ENCODE peak calls at places on chromosomes 4 and X, in ten cellular contexts. D is T-helper 2 cell; X is C1 segment of cervical spinal cord; K is stimulated activated CD4-positive, alpha-beta T cell treated with anti-CD3 and anti-CD28 coated beads, Interleukin-15, amount 100 ng/mL, for 1 hour; H is upper lobe of left lung; Y is NCI-H1105; I is KG1; E is caudate nucleus; J is LoVo; O is activated CD4-positive, alpha-beta T cell treated with anti-CD3 and anti-CD28 coated beads, Interleukin-2, amount 50 U/mL, for 1 hour. P is an unnamed sample.

GRCh38 chr4:6324999-6325790 is 55.5 kb downstream of the WFS1 start:
- DNase-seq in D (no peak), X (no peak), K (no peak), H (peak), Y (no peak), I (peak), E (peak), J (peak), O (no peak), P (peak)

GRCh38 chrX:13911581-13911980 is 94.7 kb upstream of the GPM6B start:
- DNase-seq in D (no peak), X (no peak), K (no peak), H (no peak), Y (no peak), I (no peak), E (no peak), J (no peak), O (no peak), P (no peak)

GRCh38 chr4:94892051-94892450 is 134.3 kb downstream of the BMPR1B start:
- DNase-seq in D (no peak), X (no peak), K (no peak), H (no peak), Y (no peak), I (no peak), E (no peak), J (no peak), O (no peak), P (no peak)

GRCh38 chrX:82412851-82413250 is 1095.2 kb upstream of the POU3F4 start:
- DNase-seq in D (no peak), X (no peak), K (no peak), H (no peak), Y (no peak), I (no peak), E (no peak), J (no peak), O (no peak), P (no peak)

GRCh38 chr4:169098969-169099685 is 89.1 kb upstream of the CBR4 start:
- DNase-seq in D (no peak), X (no peak), K (no peak), H (no peak), Y (no peak), I (no peak), E (no peak), J (no peak), O (no peak), P (no peak)

GRCh38 chrX:71253253-71254091 is 468 bp downstream of the ZMYM3 start:
- DNase-seq in D (peak), X (peak), K (no peak), H (peak), Y (peak), I (no peak), E (no peak), J (peak), O (peak), P (peak)

GRCh38 chr4:88857588-88857987 is 160.0 kb upstream of the NAP1L5 start:
- DNase-seq in D (no peak), X (no peak), K (no peak), H (no peak), Y (no peak), I (no peak), E (no peak), J (no peak), O (no peak), P (no peak)

GRCh38 chr4:87042221-87042620 is 107.4 kb downstream of the AFF1 start:
- DNase-seq in D (no peak), X (no peak), K (no peak), H (no peak), Y (no peak), I (no peak), E (no peak), J (no peak), O (no peak), P (no peak)

GRCh38 chr4:165474784-165475705 is 96.2 kb downstream of the CPE start:
- DNase-seq in D (no peak), X (no peak), K (no peak), H (no peak), Y (no peak), I (no peak), E (no peak), J (no peak), O (no peak), P (no peak)

GRCh38 chr4:31360786-31361185 is 640.6 kb downstream of the PCDH7 start:
- DNase-seq in D (no peak), X (no peak), K (no peak), H (no peak), Y (no peak), I (no peak), E (no peak), J (no peak), O (no peak), P (no peak)

GRCh38 chr4:169080970-169081369 is 70.9 kb upstream of the CBR4 start:
- DNase-seq in D (no peak), X (no peak), K (no peak), H (no peak), Y (no peak), I (no peak), E (no peak), J (no peak), O (no peak), P (peak)

GRCh38 chrX:110241816-110242215 is 76.1 kb downstream of the AMMECR1 start:
- DNase-seq in D (no peak), X (no peak), K (no peak), H (no peak), Y (no peak), I (no peak), E (no peak), J (no peak), O (no peak), P (no peak)

GRCh38 chr4:57184378-57185031 is 74.3 kb upstream of the IGFBP7 start:
- DNase-seq in D (no peak), X (no peak), K (no peak), H (no peak), Y (no peak), I (no peak), E (no peak), J (no peak), O (no peak), P (no peak)

GRCh38 chr4:10596586-10597285 is 87.8 kb downstream of the CLNK start:
- DNase-seq in D (no peak), X (no peak), K (no peak), H (no peak), Y (no peak), I (no peak), E (no peak), J (no peak), O (no peak), P (no peak)

GRCh38 chrX:21993265-21993664 is 38.9 kb upstream of the PHEX start:
- DNase-seq in D (no peak), X (peak), K (no peak), H (peak), Y (no peak), I (no peak), E (no peak), J (no peak), O (no peak), P (no peak)

GRCh38 chr4:47855350-47855749 is 17.5 kb upstream of the CORIN start:
- DNase-seq in D (no peak), X (no peak), K (no peak), H (no peak), Y (no peak), I (no peak), E (no peak), J (no peak), O (no peak), P (no peak)

GRCh38 chr4:7342223-7342576 is 92.5 kb downstream of the PSAPL1 start:
- DNase-seq in D (no peak), X (no peak), K (no peak), H (no peak), Y (no peak), I (no peak), E (no peak), J (no peak), O (no peak), P (no peak)

GRCh38 chrX:39875834-39876625 is 221.7 kb downstream of the BCOR start:
- DNase-seq in D (no peak), X (no peak), K (no peak), H (no peak), Y (peak), I (no peak), E (no peak), J (no peak), O (no peak), P (no peak)